ENCODE peak calls at places on chromosomes 12 and 14, in five cellular contexts. One of them, this sample, is unnamed.
A peak's percentile ranks its signal among the peaks of the same experiment; 100 is the strongest.

GRCh38 chr12:26803552-26803951 is 29.4 kb downstream of the ITPR2 start:
- DNase-seq in RWPE1: no peak
- DNase-seq in psoas muscle: no peak
- DNase-seq in epithelial cell of esophagus: peak; percentile 61
- DNase-seq in kidney epithelial cell: peak; percentile 37
- DNase-seq in this sample: no peak

GRCh38 chr14:76086636-76087035 is 65.1 kb upstream of the GPATCH2L start:
- DNase-seq in psoas muscle: peak; percentile 71
- DNase-seq in kidney epithelial cell: no peak
- DNase-seq in RWPE1: no peak
- DNase-seq in epithelial cell of esophagus: peak; percentile 40
- DNase-seq in this sample: no peak

GRCh38 chr12:115313929-115314328 is 630.0 kb upstream of the TBX3 start:
- DNase-seq in epithelial cell of esophagus: peak; percentile 75
- DNase-seq in RWPE1: peak; percentile 36
- DNase-seq in psoas muscle: no peak
- DNase-seq in kidney epithelial cell: peak; percentile 56
- DNase-seq in this sample: no peak

GRCh38 chr12:51759175-51759574 is 89.3 kb downstream of the FIGNL2 start:
- DNase-seq in epithelial cell of esophagus: peak; percentile 14
- DNase-seq in psoas muscle: no peak
- DNase-seq in RWPE1: no peak
- DNase-seq in kidney epithelial cell: no peak
- DNase-seq in this sample: no peak

GRCh38 chr12:70724444-70724843 is 87.2 kb upstream of the PTPRB start:
- DNase-seq in kidney epithelial cell: no peak
- DNase-seq in epithelial cell of esophagus: peak; percentile 36
- DNase-seq in psoas muscle: no peak
- DNase-seq in RWPE1: no peak
- DNase-seq in this sample: no peak

GRCh38 chr12:109899783-109900751 is at the start of gene TCHP:
- DNase-seq in epithelial cell of esophagus: peak; percentile 90
- DNase-seq in RWPE1: peak; percentile 85
- DNase-seq in psoas muscle: peak; percentile 92
- DNase-seq in kidney epithelial cell: peak; percentile 64
- DNase-seq in this sample: peak; percentile 64

GRCh38 chr14:36070056-36071043 is 106.2 kb downstream of the PTCSC3 start:
- DNase-seq in epithelial cell of esophagus: peak; percentile 86
- DNase-seq in psoas muscle: no peak
- DNase-seq in kidney epithelial cell: peak; percentile 51
- DNase-seq in RWPE1: peak; percentile 57
- DNase-seq in this sample: peak; percentile 32

GRCh38 chr12:93879476-93880376 is 202.6 kb downstream of the CRADD start:
- DNase-seq in psoas muscle: no peak
- DNase-seq in kidney epithelial cell: peak; percentile 25
- DNase-seq in RWPE1: no peak
- DNase-seq in epithelial cell of esophagus: no peak
- DNase-seq in this sample: no peak

GRCh38 chr12:12319501-12320322 is 30.3 kb downstream of the MANSC1 start:
- DNase-seq in RWPE1: no peak
- DNase-seq in epithelial cell of esophagus: no peak
- DNase-seq in psoas muscle: no peak
- DNase-seq in kidney epithelial cell: no peak
- DNase-seq in this sample: no peak

GRCh38 chr14:91005716-91006115 is 54.7 kb downstream of the RPS6KA5 start:
- DNase-seq in RWPE1: peak; percentile 61
- DNase-seq in kidney epithelial cell: peak; percentile 5
- DNase-seq in epithelial cell of esophagus: peak; percentile 78
- DNase-seq in psoas muscle: no peak
- DNase-seq in this sample: no peak

GRCh38 chr12:119989619-119990381 is 764 bp downstream of the BICDL1 start:
- DNase-seq in RWPE1: peak; percentile 61
- DNase-seq in epithelial cell of esophagus: peak; percentile 84
- DNase-seq in psoas muscle: peak; percentile 85
- DNase-seq in kidney epithelial cell: no peak
- DNase-seq in this sample: peak; percentile 20

GRCh38 chr14:22465201-22465835 is 123.7 kb downstream of the DAD1 start:
- DNase-seq in RWPE1: no peak
- DNase-seq in psoas muscle: no peak
- DNase-seq in kidney epithelial cell: no peak
- DNase-seq in epithelial cell of esophagus: peak; percentile 26
- DNase-seq in this sample: no peak

GRCh38 chr14:72060460-72060859 is 128.2 kb downstream of the RGS6 start:
- DNase-seq in epithelial cell of esophagus: no peak
- DNase-seq in kidney epithelial cell: no peak
- DNase-seq in RWPE1: no peak
- DNase-seq in psoas muscle: no peak
- DNase-seq in this sample: no peak

GRCh38 chr14:103500148-103500990 is 22.3 kb downstream of the CKB start:
- DNase-seq in epithelial cell of esophagus: peak; percentile 84
- DNase-seq in RWPE1: peak; percentile 55
- DNase-seq in kidney epithelial cell: no peak
- DNase-seq in psoas muscle: peak; percentile 93
- DNase-seq in this sample: peak; percentile 65

GRCh38 chr14:102655154-102655553 is 62.7 kb downstream of the RCOR1 start:
- DNase-seq in epithelial cell of esophagus: peak; percentile 65
- DNase-seq in kidney epithelial cell: peak; percentile 53
- DNase-seq in psoas muscle: no peak
- DNase-seq in RWPE1: peak; percentile 66
- DNase-seq in this sample: no peak

GRCh38 chr14:32727827-32728226 is 210.9 kb upstream of the NPAS3 start:
- DNase-seq in epithelial cell of esophagus: no peak
- DNase-seq in psoas muscle: no peak
- DNase-seq in kidney epithelial cell: no peak
- DNase-seq in RWPE1: no peak
- DNase-seq in this sample: no peak

GRCh38 chr14:68941820-68942219 is 37.3 kb downstream of the ACTN1 start:
- DNase-seq in kidney epithelial cell: peak; percentile 85
- DNase-seq in psoas muscle: no peak
- DNase-seq in epithelial cell of esophagus: peak; percentile 98
- DNase-seq in RWPE1: peak; percentile 88
- DNase-seq in this sample: peak; percentile 57

GRCh38 chr12:45637706-45638105 is 91.8 kb upstream of the ARID2 start:
- DNase-seq in RWPE1: no peak
- DNase-seq in epithelial cell of esophagus: peak; percentile 75
- DNase-seq in kidney epithelial cell: no peak
- DNase-seq in psoas muscle: no peak
- DNase-seq in this sample: no peak

GRCh38 chr12:50401383-50402155 is 884 bp downstream of the LARP4 start:
- DNase-seq in epithelial cell of esophagus: peak; percentile 55
- DNase-seq in psoas muscle: no peak
- DNase-seq in kidney epithelial cell: no peak
- DNase-seq in RWPE1: peak; percentile 23
- DNase-seq in this sample: no peak

GRCh38 chr12:40117818-40118217 is 11.9 kb upstream of the SLC2A13 start:
- DNase-seq in RWPE1: no peak
- DNase-seq in kidney epithelial cell: no peak
- DNase-seq in epithelial cell of esophagus: no peak
- DNase-seq in psoas muscle: no peak
- DNase-seq in this sample: no peak

GRCh38 chr12:52925717-52926595 is 21.1 kb upstream of the KRT8 start:
- DNase-seq in RWPE1: no peak
- DNase-seq in psoas muscle: no peak
- DNase-seq in epithelial cell of esophagus: no peak
- DNase-seq in kidney epithelial cell: no peak
- DNase-seq in this sample: no peak

GRCh38 chr12:25123126-25123525 is 71.8 kb downstream of the DNAI7 start:
- DNase-seq in RWPE1: no peak
- DNase-seq in kidney epithelial cell: no peak
- DNase-seq in psoas muscle: no peak
- DNase-seq in epithelial cell of esophagus: no peak
- DNase-seq in this sample: no peak

DNA sequence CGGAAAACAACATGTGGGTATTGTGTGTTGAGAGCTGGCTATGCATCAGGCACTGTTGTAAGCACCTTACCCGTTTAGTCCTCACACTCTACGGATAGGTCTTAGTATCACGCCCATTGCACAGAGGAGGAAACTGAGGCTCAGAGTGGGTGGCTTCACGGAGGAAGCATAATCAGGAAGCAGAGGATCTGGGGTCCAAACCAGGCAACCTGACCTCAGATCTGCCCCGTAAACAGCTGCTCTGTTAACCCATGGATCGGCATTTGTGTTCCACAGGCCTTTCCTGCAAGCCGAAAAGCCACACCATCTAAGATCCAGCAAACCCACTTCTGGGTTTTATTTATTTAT is 107.9 kb downstream of the SCARB1 start:
- DNase-seq in RWPE1: no peak
- DNase-seq in psoas muscle: no peak
- DNase-seq in epithelial cell of esophagus: no peak
- DNase-seq in kidney epithelial cell: no peak
- DNase-seq in this sample: no peak
- TF ChIP-seq CTCF in RWPE1: no peak
- TF ChIP-seq CTCF in psoas muscle: no peak
- TF ChIP-seq CTCF in epithelial cell of esophagus: no peak
- TF ChIP-seq CTCF in kidney epithelial cell: no peak
- TF ChIP-seq CTCF in this sample: no peak

DNA sequence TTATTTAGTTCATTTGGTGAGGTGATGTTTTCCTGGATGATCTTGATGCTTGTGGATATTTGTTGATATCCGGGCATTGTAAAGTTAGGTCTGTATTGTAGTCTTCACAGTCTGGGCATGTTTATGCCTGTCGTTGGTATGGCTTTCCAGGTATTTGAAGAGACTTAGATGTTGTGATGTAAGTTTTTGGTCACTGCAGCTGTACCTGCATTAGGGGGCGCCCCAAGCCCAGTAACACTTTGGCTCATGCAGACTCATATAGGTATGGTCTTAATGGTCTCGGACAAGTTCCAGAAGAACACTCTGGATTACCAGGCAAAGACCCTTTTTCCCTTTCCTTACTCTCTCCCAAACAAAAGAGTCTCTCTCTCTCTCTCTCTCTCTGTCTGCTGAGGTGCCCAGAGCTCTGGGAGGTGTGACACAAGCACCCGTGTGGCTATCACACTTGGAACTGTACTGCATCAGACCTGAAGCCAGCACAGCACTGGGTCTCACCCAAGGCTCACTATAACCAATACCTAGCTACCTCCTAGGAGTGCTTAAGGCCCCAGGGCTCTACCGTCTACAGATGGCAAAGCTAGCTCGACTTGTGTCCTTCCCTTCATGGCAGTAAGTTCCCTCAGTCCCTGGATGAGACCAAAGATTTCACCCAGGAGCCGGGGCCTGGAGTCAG is 425.8 kb upstream of the ATXN7L3B start:
- DNase-seq in psoas muscle: no peak
- DNase-seq in epithelial cell of esophagus: peak; percentile 89
- DNase-seq in kidney epithelial cell: no peak
- DNase-seq in RWPE1: no peak
- DNase-seq in this sample: no peak
- TF ChIP-seq CTCF in psoas muscle: no peak
- TF ChIP-seq CTCF in epithelial cell of esophagus: peak; percentile 60
- TF ChIP-seq CTCF in kidney epithelial cell: peak; percentile 56
- TF ChIP-seq CTCF in RWPE1: no peak
- TF ChIP-seq CTCF in this sample: no peak

DNA sequence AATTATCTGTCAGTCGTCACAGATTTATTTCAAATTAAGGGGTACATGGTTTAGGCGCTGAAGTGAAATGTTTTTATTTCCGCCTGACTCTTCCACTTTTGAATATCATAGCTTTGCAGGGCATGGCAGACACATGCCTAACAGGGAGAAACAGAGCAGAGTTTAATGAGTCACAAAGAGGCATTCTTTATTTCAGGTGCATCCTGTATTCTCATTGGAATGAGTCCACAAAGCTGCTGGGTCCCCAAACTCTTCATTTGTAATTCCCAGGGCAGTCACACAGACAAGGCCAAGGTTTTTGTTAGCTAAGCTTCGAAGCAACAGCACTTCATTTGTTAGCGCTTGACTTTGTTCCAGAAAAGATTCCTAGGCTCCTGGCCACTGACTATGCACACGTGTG is 4.4 kb upstream of the GPHB5 start:
- DNase-seq in epithelial cell of esophagus: peak; percentile 55
- DNase-seq in psoas muscle: no peak
- DNase-seq in kidney epithelial cell: no peak
- DNase-seq in RWPE1: peak; percentile 15
- DNase-seq in this sample: no peak
- TF ChIP-seq CTCF in epithelial cell of esophagus: no peak
- TF ChIP-seq CTCF in psoas muscle: no peak
- TF ChIP-seq CTCF in kidney epithelial cell: no peak
- TF ChIP-seq CTCF in RWPE1: no peak
- TF ChIP-seq CTCF in this sample: no peak

GRCh38 chr14:21192875-21193535 is 37.1 kb upstream of the OR5AU1 start:
- DNase-seq in kidney epithelial cell: no peak
- DNase-seq in epithelial cell of esophagus: no peak
- DNase-seq in psoas muscle: no peak
- DNase-seq in RWPE1: no peak
- DNase-seq in this sample: no peak

GRCh38 chr14:21192447-21192822 is 36.6 kb upstream of the OR5AU1 start:
- DNase-seq in psoas muscle: no peak
- DNase-seq in epithelial cell of esophagus: no peak
- DNase-seq in kidney epithelial cell: no peak
- DNase-seq in RWPE1: no peak
- DNase-seq in this sample: no peak

GRCh38 chr14:21197418-21198205 is 41.7 kb upstream of the OR5AU1 start:
- DNase-seq in kidney epithelial cell: no peak
- DNase-seq in epithelial cell of esophagus: no peak
- DNase-seq in RWPE1: no peak
- DNase-seq in psoas muscle: no peak
- DNase-seq in this sample: no peak

GRCh38 chr14:21191809-21192446 is 36.1 kb upstream of the OR5AU1 start:
- DNase-seq in RWPE1: no peak
- DNase-seq in epithelial cell of esophagus: peak; percentile 55
- DNase-seq in psoas muscle: peak; percentile 81
- DNase-seq in kidney epithelial cell: peak; percentile 35
- DNase-seq in this sample: no peak

DNA sequence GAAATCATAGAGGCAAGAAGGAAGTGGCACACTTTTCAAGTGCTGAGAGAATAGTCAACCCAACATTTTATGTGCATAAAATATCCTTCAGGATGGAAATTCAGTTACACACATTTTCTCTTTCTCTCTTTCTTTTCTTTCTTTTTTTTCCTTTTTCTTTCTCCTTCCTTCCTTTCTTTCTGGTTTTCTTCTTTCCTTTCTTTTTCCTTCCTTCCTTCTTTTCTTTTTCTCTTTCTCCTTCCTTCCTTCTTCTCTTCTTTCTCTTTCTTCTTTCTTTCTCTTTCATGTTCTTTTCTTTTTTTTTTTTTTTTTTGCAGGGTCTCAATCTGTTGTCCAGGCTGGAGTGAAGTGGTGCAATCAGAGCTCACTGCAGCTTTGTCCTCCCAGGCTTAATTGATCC is 38.7 kb upstream of the OR5AU1 start:
- DNase-seq in RWPE1: no peak
- DNase-seq in psoas muscle: no peak
- DNase-seq in epithelial cell of esophagus: no peak
- DNase-seq in kidney epithelial cell: no peak
- DNase-seq in this sample: no peak
- TF ChIP-seq CTCF in RWPE1: no peak
- TF ChIP-seq CTCF in psoas muscle: no peak
- TF ChIP-seq CTCF in epithelial cell of esophagus: no peak
- TF ChIP-seq CTCF in kidney epithelial cell: no peak
- TF ChIP-seq CTCF in this sample: no peak

GRCh38 chr12:105020241-105020962 is 34.3 kb downstream of the NOPCHAP1 start:
- DNase-seq in psoas muscle: no peak
- DNase-seq in epithelial cell of esophagus: peak; percentile 56
- DNase-seq in kidney epithelial cell: no peak
- DNase-seq in RWPE1: no peak
- DNase-seq in this sample: no peak

GRCh38 chr12:105025890-105026289 is 39.8 kb downstream of the NOPCHAP1 start:
- DNase-seq in kidney epithelial cell: no peak
- DNase-seq in psoas muscle: no peak
- DNase-seq in epithelial cell of esophagus: no peak
- DNase-seq in RWPE1: no peak
- DNase-seq in this sample: peak; percentile 56

GRCh38 chr12:105024926-105025325 is 38.8 kb downstream of the NOPCHAP1 start:
- DNase-seq in kidney epithelial cell: no peak
- DNase-seq in RWPE1: no peak
- DNase-seq in psoas muscle: no peak
- DNase-seq in epithelial cell of esophagus: no peak
- DNase-seq in this sample: no peak
- TF ChIP-seq CTCF in kidney epithelial cell: no peak
- TF ChIP-seq CTCF in RWPE1: no peak
- TF ChIP-seq CTCF in psoas muscle: no peak
- TF ChIP-seq CTCF in epithelial cell of esophagus: no peak
- TF ChIP-seq CTCF in this sample: no peak

This sample was measured in AG09319.